ENCODE peak calls at places on chromosomes 11 and 22, in ten cellular contexts. K is cardiac muscle cell; G is fibroblast of pulmonary artery; A is WTC11; W is CD4-positive, alpha-beta T cell; C is sigmoid colon; R is fibroblast of lung; Q is dorsolateral prefrontal cortex; E is WERI-Rb-1; Y is nephron progenitor cell. V is an unnamed sample.

GRCh38 chr11:100105605-100106358 is 581.3 kb upstream of the ARHGAP42 start:
- DNase-seq in G (no peak), Y (no peak), A (no peak), E (no peak), W (no peak), K (no peak), Q (no peak), R (no peak), C (no peak), V (no peak)

GRCh38 chr11:2139691-2140337 is 625 bp upstream of the IGF2 start:
- DNase-seq in E (no peak), K (no peak), A (no peak), W (no peak), C (no peak), Y (peak), Q (no peak), R (no peak), G (no peak), V (no peak)

GRCh38 chr22:41468381-41469217 is at the start of the genes ACO2 and PHF5A:
- DNase-seq in A (peak), R (peak), K (peak), C (peak), E (peak), W (peak), Y (peak), G (peak), Q (peak), V (peak)

GRCh38 chr11:64531906-64532312 is 59.1 kb upstream of the SLC22A12 start:
- DNase-seq in W (no peak), R (no peak), Q (no peak), K (no peak), G (no peak), Y (no peak), E (peak), C (no peak), A (no peak), V (no peak)

GRCh38 chr11:16788141-16789060 is 50.0 kb downstream of the C11orf58 start:
- DNase-seq in Y (peak), A (peak), K (peak), R (peak), E (peak), G (peak), Q (peak), C (peak), W (peak), V (peak)

GRCh38 chr11:83706581-83706980 is 420.4 kb upstream of the CCDC90B start:
- DNase-seq in R (no peak), C (no peak), W (no peak), K (no peak), G (no peak), Y (no peak), A (no peak), E (no peak), Q (no peak), V (no peak)

GRCh38 chr11:128365044-128365443 is 222.3 kb downstream of the ETS1 start:
- DNase-seq in Q (no peak), E (no peak), G (peak), R (peak), C (no peak), K (peak), W (no peak), A (no peak), Y (peak), V (no peak)

GRCh38 chr22:50014655-50015401 is 2.3 kb upstream of the IL17REL start:
- DNase-seq in Y (peak), K (no peak), W (no peak), C (peak), G (no peak), A (no peak), R (no peak), Q (no peak), E (peak), V (no peak)

GRCh38 chr11:9990221-9990973 is 303.6 kb downstream of the SBF2 start:
- DNase-seq in G (no peak), A (no peak), Q (no peak), K (peak), E (no peak), Y (no peak), W (no peak), C (no peak), R (peak), V (no peak)
- TF ChIP-seq CTCF in G (no peak), A (no peak), Q (no peak), K (no peak), E (no peak), Y (no peak), W (no peak), C (no peak), R (peak), V (no peak)

DNA sequence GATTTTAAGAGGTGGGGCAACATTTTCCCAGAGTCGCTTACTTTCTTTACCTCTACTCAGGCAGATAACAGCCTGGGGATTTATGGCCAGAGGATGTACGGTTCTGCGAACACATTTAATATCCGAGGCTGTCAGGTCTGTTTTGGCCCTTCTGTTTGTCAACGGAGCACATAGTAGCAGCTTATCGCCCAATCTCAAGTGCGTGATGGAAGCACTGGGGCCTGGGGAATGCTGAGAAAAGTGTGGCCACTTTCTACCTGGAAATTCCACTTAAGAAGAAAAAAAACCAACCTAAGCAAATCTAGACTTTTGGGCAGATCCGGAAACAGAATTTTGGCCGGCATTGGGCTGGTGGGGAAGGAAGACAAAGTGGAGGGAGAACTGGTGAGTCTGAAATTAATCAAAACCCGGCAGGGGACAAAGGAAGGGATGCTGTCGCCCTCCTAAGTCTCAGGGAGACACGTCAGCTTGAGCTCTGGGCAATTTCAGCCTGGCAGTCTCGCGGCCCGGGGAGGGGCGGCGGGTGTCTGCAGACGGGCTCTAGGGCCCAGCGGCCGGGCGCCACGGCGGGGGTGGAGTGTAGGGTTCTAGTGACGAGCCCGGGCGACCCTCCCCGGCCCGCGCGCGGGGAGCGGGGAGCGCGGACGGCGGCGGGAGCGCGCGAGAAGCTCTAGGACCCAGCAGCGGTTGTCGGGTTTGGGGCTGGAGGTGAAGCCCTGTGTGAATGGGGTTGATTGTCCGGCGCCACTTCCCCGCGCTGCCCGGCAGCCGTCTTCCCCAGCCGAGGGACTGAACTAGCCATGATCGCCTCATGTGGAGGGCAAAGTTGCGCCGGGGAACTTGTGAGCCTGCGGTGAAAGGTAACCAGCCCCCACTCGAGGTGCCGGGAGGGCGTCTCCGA is at the start of gene AMOTL1:
- DNase-seq in C (peak), R (peak), Y (peak), K (peak), A (peak), Q (peak), G (peak), W (no peak), E (peak), V (peak)
- TF ChIP-seq CTCF in C (no peak), R (no peak), Y (no peak), K (no peak), A (no peak), Q (no peak), G (no peak), W (no peak), E (no peak), V (no peak)

GRCh38 chr11:113668255-113668654 is 37.9 kb downstream of the TMPRSS5 start:
- DNase-seq in Y (no peak), K (peak), E (no peak), R (no peak), C (no peak), Q (no peak), A (no peak), W (no peak), G (no peak), V (no peak)

GRCh38 chr11:113664981-113665710 is 41.0 kb downstream of the TMPRSS5 start:
- DNase-seq in A (no peak), C (no peak), Y (no peak), R (no peak), Q (no peak), G (no peak), K (no peak), W (no peak), E (no peak), V (no peak)

GRCh38 chr11:113670149-113670829 is 35.8 kb downstream of the TMPRSS5 start:
- DNase-seq in W (no peak), Q (no peak), Y (no peak), A (no peak), R (no peak), E (no peak), K (no peak), C (no peak), G (no peak), V (no peak)

GRCh38 chr11:113666584-113666983 is 39.5 kb downstream of the TMPRSS5 start:
- DNase-seq in A (no peak), K (no peak), C (no peak), W (no peak), Y (no peak), R (no peak), E (no peak), Q (no peak), G (no peak), V (no peak)

DNA sequence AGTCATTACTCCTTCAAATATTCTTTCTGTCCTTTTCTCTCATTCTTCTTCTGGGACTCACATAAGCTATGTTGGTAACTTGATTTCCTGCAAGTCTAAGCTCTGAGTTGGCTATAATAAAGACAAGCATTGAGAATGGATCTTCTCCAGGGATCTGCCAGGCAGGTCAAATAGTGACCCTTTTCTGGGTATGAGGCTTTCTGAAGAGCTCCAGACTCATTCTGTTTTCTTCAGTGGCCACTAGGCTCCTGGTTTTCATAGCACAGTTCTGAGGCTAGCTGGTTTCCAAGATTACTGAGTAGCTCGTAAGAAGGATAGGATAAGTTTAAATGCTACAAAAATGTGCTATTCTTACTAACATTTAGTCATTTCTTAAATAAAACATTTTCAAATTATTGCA is 38.3 kb downstream of the TMPRSS5 start:
- DNase-seq in G (no peak), E (no peak), R (no peak), Y (no peak), K (no peak), C (no peak), W (no peak), A (no peak), Q (no peak), V (no peak)
- TF ChIP-seq CTCF in G (no peak), E (no peak), R (no peak), Y (no peak), K (no peak), C (no peak), W (no peak), A (no peak), Q (no peak), V (no peak)

GRCh38 chr22:22884010-22884887 is 3.4 kb upstream of the IGLL5 start:
- DNase-seq in A (peak), W (peak), Q (peak), Y (peak), C (no peak), K (peak), R (peak), G (peak), E (peak), V (peak)
- TF ChIP-seq CTCF in A (peak), W (peak), Q (peak), Y (peak), C (peak), K (peak), R (peak), G (peak), E (peak), V (peak)

GRCh38 chr22:37782340-37783168 is 25.2 kb upstream of the GCAT start:
- DNase-seq in E (peak), A (no peak), Q (no peak), G (no peak), W (no peak), C (no peak), K (no peak), Y (no peak), R (no peak), V (no peak)
- TF ChIP-seq CTCF in E (peak), A (no peak), Q (no peak), G (peak), W (no peak), C (no peak), K (no peak), Y (no peak), R (peak), V (peak)

GRCh38 chr11:120667281-120667680 is 155.7 kb downstream of the GRIK4 start:
- DNase-seq in C (no peak), A (no peak), E (peak), Q (peak), R (no peak), K (peak), W (no peak), Y (peak), G (peak), V (no peak)
- TF ChIP-seq CTCF in C (no peak), A (no peak), E (peak), Q (no peak), R (no peak), K (no peak), W (no peak), Y (no peak), G (no peak), V (no peak)

DNA sequence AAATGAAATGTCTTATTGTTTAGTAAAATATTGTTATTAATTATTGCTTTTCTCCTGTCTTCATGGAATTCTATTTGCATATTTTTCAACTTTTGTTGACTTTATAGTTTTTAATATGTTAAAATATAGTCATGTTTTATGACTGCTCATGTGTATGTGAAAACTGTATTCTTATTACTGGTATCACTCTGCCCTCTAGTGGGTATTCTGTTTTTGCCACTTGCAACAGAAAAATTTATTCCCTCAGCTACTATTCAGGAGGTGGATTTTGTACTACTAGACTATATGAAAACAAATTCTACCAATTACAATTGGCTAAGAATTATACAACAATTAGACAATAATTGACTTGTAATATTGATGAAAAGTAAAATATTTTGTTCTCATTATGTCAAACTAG is 45.0 kb downstream of the OR4C6 start:
- DNase-seq in Q (no peak), W (no peak), C (no peak), R (peak), A (no peak), G (peak), K (peak), E (no peak), Y (no peak), V (no peak)
- TF ChIP-seq CTCF in Q (peak), W (no peak), C (no peak), R (peak), A (peak), G (peak), K (peak), E (peak), Y (peak), V (peak)

DNA sequence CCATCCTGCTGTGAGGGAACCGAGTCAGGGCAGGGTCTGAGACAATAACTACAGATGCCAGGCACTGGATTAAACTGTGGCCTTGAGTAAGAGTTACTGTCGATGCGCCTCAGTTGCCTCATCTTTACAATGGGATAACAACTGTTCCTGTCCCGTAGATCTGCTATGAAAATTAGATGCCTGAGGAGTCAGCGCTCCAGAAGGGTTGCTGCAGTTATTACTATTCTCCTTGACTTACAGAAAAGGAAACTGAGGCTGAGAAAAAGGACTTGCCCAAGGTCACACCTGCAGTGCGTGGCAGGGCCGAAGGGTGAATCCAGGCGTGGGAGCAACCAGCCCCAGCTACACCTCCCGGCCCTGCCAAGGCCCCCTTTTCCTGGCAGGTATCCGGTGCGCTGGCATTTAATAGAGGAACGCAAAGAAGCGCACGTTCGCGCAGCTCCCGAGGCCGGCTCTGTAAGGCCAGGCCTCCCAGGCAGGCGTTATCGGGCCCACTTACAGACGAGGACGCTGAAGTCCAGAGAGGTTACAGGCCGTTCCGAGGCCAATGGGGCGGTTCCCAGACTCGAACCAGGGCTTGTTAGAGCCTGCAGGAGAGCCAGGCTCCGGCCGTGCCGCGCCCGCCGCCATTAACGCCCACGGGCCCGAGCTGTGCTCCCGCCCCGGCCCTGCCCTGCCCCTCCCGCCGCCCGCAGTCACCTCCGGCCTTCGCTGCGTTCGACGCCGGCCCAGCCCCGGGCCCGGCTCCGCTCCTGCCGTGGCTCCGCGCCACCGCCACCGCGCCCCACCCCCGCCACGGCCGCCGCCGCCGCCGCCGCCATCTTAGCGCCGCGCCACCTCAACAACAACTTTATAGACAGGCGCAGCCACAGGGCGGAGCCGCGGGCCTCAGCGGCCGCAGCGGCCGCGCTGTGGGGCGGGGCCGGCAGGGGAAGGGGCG is at the start of gene C11orf68:
- DNase-seq in C (peak), Q (no peak), R (peak), K (peak), E (peak), W (no peak), Y (no peak), A (peak), G (peak), V (no peak)
- TF ChIP-seq CTCF in C (no peak), Q (no peak), R (no peak), K (no peak), E (no peak), W (no peak), Y (no peak), A (no peak), G (no peak), V (no peak)